ENCODE peak calls at places on chromosomes 2 and 18, in ten cellular contexts. O is activated T-helper 1 cell treated with Interleukin-2 at 50 U/mL for 16 hours, X is LoVo, T is HEK293T, P is RKO, C is cerebellar cortex, M is GM18507, Y is NCI-H774, J is AG04450, W is non-pigmented ciliary epithelial cell. E is an unnamed sample.

GRCh38 chr2:28406276-28407096 is 13.8 kb downstream of the FOSL2 start:
- DNase-seq in P (no peak), X (no peak), M (no peak), C (no peak), T (no peak), O (peak), W (no peak), Y (no peak), J (no peak), E (no peak)

GRCh38 chr2:109582928-109583895 is 30.6 kb downstream of the SEPTIN10 start:
- DNase-seq in X (no peak), T (no peak), C (no peak), Y (no peak), M (no peak), J (no peak), O (no peak), P (no peak), W (no peak), E (no peak)

GRCh38 chr2:53913721-53914120 is 54.0 kb upstream of the GPR75 start:
- DNase-seq in M (peak), Y (no peak), X (no peak), O (no peak), W (peak), J (no peak), C (no peak), T (no peak), P (peak), E (no peak)

GRCh38 chr2:130963849-130964793 is 127.4 kb downstream of the ARHGEF4 start:
- DNase-seq in X (no peak), P (no peak), M (no peak), C (peak), W (no peak), O (no peak), Y (no peak), J (no peak), T (peak), E (no peak)

GRCh38 chr2:59308108-59308507 is 1067.0 kb upstream of the FANCL start:
- DNase-seq in W (no peak), T (no peak), O (no peak), Y (no peak), J (no peak), X (no peak), P (no peak), C (no peak), M (no peak), E (no peak)

GRCh38 chr2:168801961-168802824 is at the start of gene NOSTRIN:
- DNase-seq in P (no peak), X (peak), M (no peak), T (no peak), O (no peak), Y (no peak), C (no peak), W (no peak), J (no peak), E (no peak)

GRCh38 chr2:149307014-149307413 is 23.4 kb upstream of the LYPD6 start:
- DNase-seq in T (no peak), P (no peak), W (no peak), X (no peak), M (no peak), C (no peak), O (no peak), Y (no peak), J (no peak), E (no peak)

GRCh38 chr18:70165936-70166335 is 39.6 kb downstream of the RTTN start:
- DNase-seq in M (no peak), C (no peak), P (no peak), O (no peak), W (no peak), Y (no peak), J (no peak), X (no peak), T (no peak), E (no peak)

GRCh38 chr2:98445167-98445522 is 487 bp downstream of the INPP4A start:
- DNase-seq in X (no peak), J (no peak), C (peak), O (no peak), P (peak), T (peak), Y (no peak), M (no peak), W (no peak), E (no peak)

GRCh38 chr2:1782514-1782913 is 38.2 kb upstream of the PXDN start:
- DNase-seq in T (no peak), P (no peak), O (no peak), W (no peak), Y (no peak), C (no peak), X (no peak), J (no peak), M (no peak), E (no peak)

GRCh38 chr18:61963705-61964104 is 70.9 kb upstream of the RNF152 start:
- DNase-seq in T (no peak), Y (no peak), P (no peak), J (no peak), O (no peak), X (no peak), C (no peak), M (no peak), W (no peak), E (no peak)

GRCh38 chr18:50896093-50896492 is 17.2 kb downstream of the ME2 start:
- DNase-seq in C (no peak), T (no peak), Y (no peak), X (no peak), P (no peak), J (no peak), O (no peak), M (no peak), W (no peak), E (no peak)

GRCh38 chr18:5943514-5943913 is 48.2 kb upstream of the TMEM200C start:
- DNase-seq in Y (no peak), P (no peak), X (no peak), J (peak), M (no peak), T (no peak), O (no peak), C (peak), W (no peak), E (no peak)

GRCh38 chr18:13611616-13612110 is 114.7 kb downstream of the FAM210A start:
- DNase-seq in Y (no peak), W (no peak), P (no peak), C (peak), J (no peak), M (no peak), O (no peak), X (no peak), T (no peak), E (no peak)

GRCh38 chr2:118992740-118993391 is 50.9 kb downstream of the MARCO start:
- DNase-seq in P (no peak), X (no peak), M (no peak), J (no peak), C (no peak), W (no peak), O (no peak), Y (no peak), T (no peak), E (no peak)

GRCh38 chr18:8218263-8218662 is 391.0 kb upstream of the RAB12 start:
- DNase-seq in W (no peak), C (no peak), O (no peak), P (no peak), T (no peak), M (no peak), Y (peak), J (no peak), X (no peak), E (no peak)

GRCh38 chr2:215861607-215862033 is 151.7 kb downstream of the MREG start:
- DNase-seq in X (no peak), M (no peak), Y (no peak), J (no peak), T (no peak), C (no peak), P (no peak), O (no peak), W (no peak), E (no peak)

GRCh38 chr2:130371723-130372054 is 15.8 kb downstream of the PTPN18 start:
- DNase-seq in O (no peak), M (no peak), W (no peak), C (no peak), P (peak), Y (peak), T (no peak), J (no peak), X (no peak), E (no peak)

GRCh38 chr18:56615738-56616520 is 22.5 kb downstream of the TXNL1 start:
- DNase-seq in P (no peak), Y (no peak), J (no peak), C (no peak), M (no peak), T (no peak), W (no peak), X (no peak), O (no peak), E (no peak)

GRCh38 chr2:79393806-79394484 is 118.9 kb upstream of the CTNNA2 start:
- DNase-seq in Y (peak), X (no peak), W (no peak), T (no peak), J (no peak), P (no peak), O (no peak), C (peak), M (no peak), E (no peak)

GRCh38 chr18:22913861-22914260 is 19.3 kb upstream of the RBBP8 start:
- DNase-seq in T (no peak), W (no peak), X (peak), Y (peak), C (no peak), O (no peak), M (no peak), P (no peak), J (no peak), E (no peak)

GRCh38 chr18:58484989-58485962 is 143.6 kb downstream of the ALPK2 start:
- DNase-seq in T (no peak), P (no peak), X (no peak), M (no peak), J (no peak), C (peak), Y (no peak), O (no peak), W (no peak), E (no peak)

GRCh38 chr2:234967874-234968208 is 16.0 kb downstream of the SH3BP4 start:
- DNase-seq in C (no peak), P (no peak), T (no peak), Y (no peak), O (no peak), W (no peak), M (no peak), J (no peak), X (no peak), E (no peak)

GRCh38 chr2:2271471-2271941 is 59.6 kb downstream of the MYT1L start:
- DNase-seq in W (no peak), Y (peak), C (peak), T (no peak), X (no peak), J (no peak), M (no peak), P (no peak), O (no peak), E (no peak)